ENCODE peak calls at places on chromosome 21, in five cellular contexts. O is astrocyte of the cerebellum, C is HepG2, B is HT1080, L is lung microvascular endothelial cell. T is an unnamed sample.

GRCh38 chr21:37687001-37687400 is 229.3 kb downstream of the KCNJ6 start:
- DNase-seq in O (no peak), C (no peak), B (no peak), L (no peak), T (no peak)

GRCh38 chr21:33300701-33301631 is 23.8 kb upstream of the IFNAR1 start:
- DNase-seq in O (no peak), C (no peak), B (no peak), L (peak; percentile 69), T (no peak)

GRCh38 chr21:31682625-31683024 is 23.1 kb downstream of the SOD1 start:
- DNase-seq in O (no peak), C (no peak), B (no peak), L (no peak), T (no peak)

GRCh38 chr21:34319585-34319984 is 44.2 kb upstream of the KCNE2 start:
- DNase-seq in O (no peak), C (no peak), B (no peak), L (no peak), T (no peak)

GRCh38 chr21:41865002-41865777 is 14.0 kb downstream of the PRDM15 start:
- DNase-seq in O (no peak), C (no peak), B (no peak), L (no peak), T (no peak)

GRCh38 chr21:42118901-42119300 is 47.8 kb downstream of the UMODL1 start:
- DNase-seq in O (no peak), C (no peak), B (peak; percentile 21), L (peak; percentile 34), T (no peak)

GRCh38 chr21:35179990-35180557 is 131.0 kb upstream of the RUNX1 start:
- DNase-seq in O (peak; percentile 46), C (no peak), B (peak; percentile 89), L (peak; percentile 49), T (no peak)

GRCh38 chr21:41511858-41512257 is 3.9 kb upstream of the TMPRSS2 start:
- DNase-seq in O (no peak), C (no peak), B (no peak), L (no peak), T (no peak)

GRCh38 chr21:17612023-17612564 is 607 bp downstream of the BTG3 start:
- DNase-seq in O (no peak), C (no peak), B (no peak), L (peak; percentile 49), T (peak; percentile 58)

GRCh38 chr21:41406340-41406739 is 19.7 kb upstream of the MX1 start:
- DNase-seq in O (no peak), C (no peak), B (no peak), L (no peak), T (no peak)

GRCh38 chr21:27298465-27298864 is 331.6 kb upstream of the ADAMTS5 start:
- DNase-seq in O (no peak), C (no peak), B (no peak), L (no peak), T (no peak)

GRCh38 chr21:37463083-37463780 is 96.7 kb downstream of the DYRK1A start:
- DNase-seq in O (peak; percentile 44), C (peak; percentile 32), B (peak; percentile 54), L (peak; percentile 61), T (no peak)

GRCh38 chr21:26374817-26375216 is 198.3 kb downstream of the CYYR1 start:
- DNase-seq in O (no peak), C (no peak), B (no peak), L (no peak), T (no peak)

GRCh38 chr21:34511787-34512451 is at the start of gene KCNE1:
- DNase-seq in O (no peak), C (no peak), B (no peak), L (peak; percentile 35), T (no peak)

GRCh38 chr21:15018382-15018781 is 46.4 kb downstream of the NRIP1 start:
- DNase-seq in O (no peak), C (no peak), B (no peak), L (no peak), T (no peak)

GRCh38 chr21:42666023-42666747 is 12.8 kb downstream of the PDE9A start:
- DNase-seq in O (no peak), C (no peak), B (no peak), L (peak; percentile 29), T (no peak)

GRCh38 chr21:17911628-17912027 is 92.5 kb upstream of the C21orf91 start:
- DNase-seq in O (peak; percentile 86), C (no peak), B (peak; percentile 61), L (no peak), T (no peak)

GRCh38 chr21:33261635-33262034 is 4.5 kb upstream of the IL10RB start:
- DNase-seq in O (peak; percentile 35), C (no peak), B (peak; percentile 56), L (no peak), T (no peak)

GRCh38 chr21:35528109-35529042 is 479.3 kb upstream of the RUNX1 start:
- DNase-seq in O (no peak), C (no peak), B (no peak), L (no peak), T (no peak)

GRCh38 chr21:37273440-37273839 is 6.3 kb upstream of the VPS26C start:
- DNase-seq in O (no peak), C (no peak), B (no peak), L (no peak), T (no peak)

GRCh38 chr21:21750124-21750825 is 752.1 kb downstream of the NCAM2 start:
- DNase-seq in O (no peak), C (no peak), B (no peak), L (no peak), T (no peak)

GRCh38 chr21:45995686-45996179 is 14.2 kb downstream of the COL6A1 start:
- DNase-seq in O (no peak), C (no peak), B (no peak), L (no peak), T (no peak)

GRCh38 chr21:27759091-27759659 is 792.3 kb upstream of the ADAMTS5 start:
- DNase-seq in O (no peak), C (no peak), B (no peak), L (no peak), T (no peak)

GRCh38 chr21:16573581-16573980 is 843.8 kb downstream of the USP25 start:
- DNase-seq in O (no peak), C (no peak), B (peak; percentile 72), L (peak; percentile 81), T (no peak)

GRCh38 chr21:28127390-28127789 is 865.3 kb downstream of the LTN1 start:
- DNase-seq in O (peak; percentile 38), C (no peak), B (no peak), L (no peak), T (no peak)

GRCh38 chr21:31235671-31236450 is 108.2 kb downstream of the TIAM1 start:
- DNase-seq in O (peak; percentile 37), C (no peak), B (peak; percentile 60), L (no peak), T (no peak)

GRCh38 chr21:33684923-33685560 is 42.7 kb downstream of the ITSN1 start:
- DNase-seq in O (no peak), C (peak; percentile 19), B (no peak), L (peak; percentile 57), T (no peak)

GRCh38 chr21:44006656-44007055 is 5.5 kb upstream of the TRAPPC10 start:
- DNase-seq in O (no peak), C (no peak), B (no peak), L (no peak), T (no peak)

GRCh38 chr21:41345934-41346685 is 15.7 kb upstream of the MX2 start:
- DNase-seq in O (no peak), C (no peak), B (no peak), L (no peak), T (no peak)